ENCODE peak calls at places on chromosomes 16 and 17, in six cellular contexts. U, J, P, K, Y and I are unnamed samples.
A peak's percentile ranks its signal among the peaks of the same experiment; 100 is the strongest.

GRCh38 chr17:51165680-51166197 is 472 bp upstream of the NME2 start:
- DNase-seq in P (peak; percentile 48), U (no peak), J (no peak), K (peak; percentile 52), Y (no peak), I (peak; percentile 90)

GRCh38 chr17:17682737-17683675 is 1.7 kb downstream of the RAI1 start:
- DNase-seq in K (peak; percentile 97), P (peak; percentile 82), U (peak; percentile 95), J (peak; percentile 90), Y (no peak), I (peak; percentile 95)

GRCh38 chr17:37781451-37781850 is 36.6 kb upstream of the HNF1B start:
- DNase-seq in Y (no peak), U (no peak), K (no peak), P (no peak), J (no peak), I (no peak)

GRCh38 chr17:2703181-2703580 is 8.4 kb downstream of the CLUH start:
- DNase-seq in P (no peak), K (no peak), U (no peak), Y (no peak), J (no peak), I (peak; percentile 67)

GRCh38 chr16:8614435-8615029 is 7.0 kb upstream of the METTL22 start:
- DNase-seq in Y (no peak), U (no peak), J (no peak), K (no peak), P (no peak), I (no peak)

GRCh38 chr17:62619413-62620155 is 7.9 kb upstream of the MRC2 start:
- DNase-seq in U (no peak), J (no peak), P (no peak), Y (no peak), K (no peak), I (no peak)

GRCh38 chr17:72771734-72772133 is 320.8 kb downstream of the SLC39A11 start:
- DNase-seq in K (no peak), Y (no peak), J (no peak), U (no peak), P (no peak), I (no peak)

GRCh38 chr17:81253358-81254131 is 14.4 kb downstream of the NDUFAF8 start:
- DNase-seq in Y (no peak), P (peak; percentile 51), K (peak; percentile 42), J (peak; percentile 40), U (peak; percentile 42), I (peak; percentile 97)

GRCh38 chr16:27322858-27323780 is 9.3 kb downstream of the IL4R start:
- DNase-seq in U (no peak), J (no peak), Y (no peak), P (no peak), K (no peak), I (no peak)

GRCh38 chr17:17403899-17404576 is 72.8 kb upstream of the MED9 start:
- DNase-seq in P (no peak), Y (no peak), U (no peak), K (no peak), J (no peak), I (no peak)

GRCh38 chr16:80466024-80466986 is 74.5 kb upstream of the DYNLRB2 start:
- DNase-seq in U (peak; percentile 36), K (peak; percentile 76), Y (peak; percentile 6), J (peak; percentile 57), P (peak; percentile 93), I (peak; percentile 87)

GRCh38 chr16:30417447-30418349 is 10.3 kb downstream of the ZNF771 start:
- DNase-seq in Y (peak; percentile 91), K (peak; percentile 94), J (peak; percentile 92), U (peak; percentile 88), P (peak; percentile 99), I (peak; percentile 97)

DNA sequence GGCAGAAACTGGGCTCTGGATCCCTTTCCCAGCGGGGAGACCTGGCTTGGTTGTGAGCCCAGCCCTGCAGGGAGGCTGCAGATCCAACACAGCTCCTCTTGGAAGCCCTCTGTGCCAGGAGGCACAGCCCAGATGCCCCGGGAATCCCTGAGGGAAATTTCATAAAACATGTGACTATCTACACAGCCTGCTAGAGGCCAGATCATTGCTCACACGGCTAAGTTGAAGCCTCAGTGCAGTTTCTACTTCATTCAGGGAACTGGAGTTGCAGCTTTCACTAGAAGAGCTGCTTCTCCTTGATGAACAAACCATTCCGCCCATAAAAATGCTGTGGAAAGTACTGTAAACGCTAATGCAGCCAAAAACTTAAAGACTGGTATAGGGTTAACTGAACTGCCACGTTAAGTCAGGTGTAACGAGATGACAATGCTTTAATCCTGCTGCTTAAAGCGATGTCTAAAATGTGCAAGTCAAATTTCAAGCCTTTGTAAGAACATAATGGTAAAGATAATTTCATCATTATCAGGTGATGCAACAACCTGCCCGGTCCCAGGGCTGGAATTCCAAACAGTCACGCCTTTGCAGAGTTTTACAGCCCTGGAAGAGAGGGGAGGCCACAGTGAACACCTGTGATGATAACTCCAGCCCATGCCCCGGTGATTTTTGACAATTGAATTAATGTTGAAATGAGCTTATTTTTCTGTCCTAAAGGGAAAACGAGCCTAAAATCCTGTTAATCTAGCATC is 172.5 kb downstream of the ZFHX3 start:
- DNase-seq in K (no peak), U (peak; percentile 22), J (no peak), Y (no peak), P (no peak), I (peak; percentile 76)
- H3K27ac ChIP-seq in K (no peak overlapping the region), U (no peak overlapping the region), J (peak overlapping the region; percentile 55), Y (no peak overlapping the region), P (no peak overlapping the region), I (peak overlapping the region; percentile 95)

DNA sequence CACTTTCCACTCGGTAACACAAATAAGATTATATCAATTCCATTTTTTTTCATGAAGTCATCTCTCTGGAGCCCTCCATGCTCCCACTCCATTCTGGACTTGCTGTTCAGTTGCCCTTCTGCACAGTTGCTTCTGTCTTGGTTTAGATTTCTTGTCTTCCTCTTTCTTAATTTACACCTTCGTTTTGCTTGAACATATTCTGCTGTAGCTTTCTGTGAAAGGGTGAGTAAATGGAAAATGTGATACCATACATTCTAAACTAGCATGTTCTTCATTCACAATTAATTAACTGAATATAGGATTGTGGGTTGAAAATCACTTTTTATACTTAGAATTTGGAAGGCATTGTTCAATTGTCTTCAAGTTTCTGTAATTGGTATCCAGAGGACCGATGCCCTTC is 69.6 kb downstream of the VMP1 start:
- DNase-seq in K (no peak), Y (no peak), P (no peak), U (no peak), J (no peak), I (no peak)
- H3K4me2 ChIP-seq in K (no peak overlapping the region), Y (no peak overlapping the region), P (no peak overlapping the region), U (no peak overlapping the region), J (no peak overlapping the region), I (no peak overlapping the region)

GRCh38 chr17:14427914-14428639 is 127.2 kb downstream of the HS3ST3B1 start:
- DNase-seq in K (no peak), P (no peak), U (no peak), J (no peak), Y (no peak), I (no peak)

GRCh38 chr17:14434506-14434905 is 133.6 kb downstream of the HS3ST3B1 start:
- DNase-seq in U (no peak), J (no peak), P (no peak), Y (no peak), K (no peak), I (no peak)

GRCh38 chr17:14428640-14429029 is 127.8 kb downstream of the HS3ST3B1 start:
- DNase-seq in U (no peak), K (no peak), J (no peak), P (no peak), Y (no peak), I (no peak)

GRCh38 chr17:14432058-14432457 is 131.2 kb downstream of the HS3ST3B1 start:
- DNase-seq in P (no peak), J (peak; percentile 22), U (peak; percentile 34), Y (no peak), K (no peak), I (no peak)

DNA sequence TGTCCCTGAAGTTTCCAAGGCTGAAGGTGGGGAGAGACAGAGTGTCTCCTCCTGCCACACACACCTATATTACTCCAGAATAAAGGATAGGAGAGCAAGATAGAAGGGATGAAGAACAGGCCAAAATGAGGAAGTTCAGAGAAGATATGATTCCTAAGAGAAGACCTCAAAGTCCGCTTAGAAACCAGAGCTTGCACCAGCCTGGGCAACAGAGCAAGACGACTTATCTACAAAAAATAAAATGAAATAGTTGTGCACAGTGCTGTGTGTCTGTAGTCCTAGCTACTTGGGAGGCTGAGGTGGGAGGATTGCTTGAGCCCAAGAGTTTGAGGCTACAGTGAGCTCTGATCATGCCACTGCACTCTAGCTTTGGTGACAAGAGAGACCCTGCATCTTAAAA is 128.2 kb downstream of the HS3ST3B1 start:
- DNase-seq in U (no peak), K (no peak), J (no peak), Y (no peak), P (no peak), I (no peak)
- H2AFZ ChIP-seq in U (no peak overlapping the region), K (no peak overlapping the region), J (no peak overlapping the region), Y (no peak overlapping the region), P (no peak overlapping the region), I (no peak overlapping the region)

DNA sequence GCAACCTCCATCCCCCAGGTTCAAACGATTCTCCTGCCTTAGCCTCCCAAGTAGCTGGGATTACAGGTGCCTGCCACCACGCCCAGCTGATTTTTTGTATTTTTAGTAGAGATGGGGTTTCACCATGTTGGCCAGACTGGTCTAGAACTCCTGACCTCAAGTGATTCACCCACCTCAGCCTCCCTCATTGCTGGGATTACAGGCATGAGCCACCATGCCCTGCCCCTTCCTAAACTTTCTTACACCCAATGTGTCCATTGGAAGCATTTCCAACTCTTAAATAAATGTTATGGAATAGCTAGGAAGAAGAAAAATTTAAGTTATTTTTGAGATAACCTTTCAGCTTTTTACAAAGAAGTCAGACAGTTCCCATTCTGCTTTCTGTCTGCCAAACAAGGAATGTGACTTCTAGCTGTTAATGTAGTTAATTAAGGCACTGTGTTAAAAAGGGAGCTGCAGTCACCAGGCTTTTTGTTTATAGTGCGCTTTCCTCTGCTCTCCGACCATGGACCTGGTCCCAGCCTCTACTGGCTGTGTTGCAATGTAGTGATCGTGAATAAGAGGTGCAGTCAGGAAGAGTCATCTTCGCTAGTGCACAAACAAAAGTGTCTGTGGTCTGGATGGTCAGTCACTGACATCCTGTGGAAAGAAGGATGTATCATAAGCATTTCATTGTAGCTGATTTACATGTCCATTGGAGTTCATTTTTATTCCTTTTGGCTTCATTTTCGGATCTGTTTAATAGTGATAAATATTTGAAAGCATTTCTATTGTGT is 39.7 kb downstream of the USP10 start:
- DNase-seq in K (peak; percentile 97), Y (no peak), J (peak; percentile 78), P (no peak), U (peak; percentile 98), I (peak; percentile 88)
- H3K27ac ChIP-seq in K (peak overlapping the region; percentile 93), Y (no peak overlapping the region), J (peak overlapping the region; percentile 76), P (no peak overlapping the region), U (peak overlapping the region; percentile 28), I (peak overlapping the region; percentile 90)

GRCh38 chr16:12247811-12248210 is 271.3 kb downstream of the SNX29 start:
- DNase-seq in U (no peak), J (no peak), P (no peak), K (no peak), Y (no peak), I (no peak)
- H3K4me2 ChIP-seq in U (no peak overlapping the region), J (no peak overlapping the region), P (no peak overlapping the region), K (no peak overlapping the region), Y (no peak overlapping the region), I (no peak overlapping the region)

GRCh38 chr16:70572926-70573270 is 49.3 kb downstream of the SF3B3 start:
- DNase-seq in J (no peak), K (no peak), U (no peak), P (no peak), Y (no peak), I (no peak)
- H2AFZ ChIP-seq in J (no peak overlapping the region), K (no peak overlapping the region), U (no peak overlapping the region), P (no peak overlapping the region), Y (no peak overlapping the region), I (no peak overlapping the region)

GRCh38 chr17:21284319-21285163 is at the start of gene MAP2K3:
- DNase-seq in Y (peak; percentile 98), P (peak; percentile 100), U (peak; percentile 99), J (peak; percentile 98), K (peak; percentile 100), I (peak; percentile 99)
- H3K27ac ChIP-seq in Y (peak within 1 kb of the TSS; percentile 99), P (no peak within 1 kb of the TSS), U (peak within 1 kb of the TSS; percentile 89), J (peak within 1 kb of the TSS; percentile 96), K (peak within 1 kb of the TSS; percentile 96), I (peak within 1 kb of the TSS; percentile 99)

GRCh38 chr16:50858877-50859627 is 117.2 kb downstream of the CYLD start:
- DNase-seq in J (no peak), Y (no peak), U (no peak), P (no peak), K (no peak), I (no peak)
- H3K4me2 ChIP-seq in J (no peak overlapping the region), Y (no peak overlapping the region), U (no peak overlapping the region), P (no peak overlapping the region), K (no peak overlapping the region), I (no peak overlapping the region)